ENCODE peak calls at places on chromosomes 11 and 22, in seven cellular contexts. Y is left lung; A is heart left ventricle; X is body of pancreas; B is HCT116; H is CD8-positive, alpha-beta T cell; J is PC-9. G is an unnamed sample. For H3K4me1, the result is how much of the 10 kb centered on the place peaks cover.

GRCh38 chr11:64851831-64852337 is 7.4 kb upstream of the CDC42BPG start:
- DNase-seq in Y (no peak), A (no peak), X (no peak), B (no peak), H (no peak), J (no peak), G (no peak)

GRCh38 chr11:126317681-126318641 is 14.1 kb downstream of the DCPS start:
- DNase-seq in Y (peak), A (peak), X (peak), B (no peak), H (no peak), J (no peak), G (peak)

GRCh38 chr11:69243496-69244200 is 50.3 kb upstream of the MYEOV start:
- DNase-seq in Y (no peak), A (peak), X (no peak), B (no peak), H (no peak), J (no peak), G (peak)

GRCh38 chr22:42277988-42278776 is 7.7 kb upstream of the TCF20 start:
- DNase-seq in Y (no peak), A (no peak), X (no peak), B (no peak), H (no peak), J (peak), G (no peak)

GRCh38 chr22:43090130-43090789 is 1.1 kb upstream of the TTLL1 start:
- DNase-seq in Y (peak), A (peak), X (peak), B (peak), H (peak), J (peak), G (peak)

GRCh38 chr11:114073506-114074381 is 14.2 kb downstream of the ZBTB16 start:
- DNase-seq in Y (no peak), A (no peak), X (no peak), B (no peak), H (no peak), J (no peak), G (no peak)

GRCh38 chr11:32437406-32438345 is 2.3 kb upstream of the WT1 start:
- DNase-seq in Y (no peak), A (no peak), X (no peak), B (no peak), H (no peak), J (no peak), G (no peak)

GRCh38 chr11:45212566-45213315 is 66.3 kb downstream of the PRDM11 start:
- DNase-seq in Y (no peak), A (no peak), X (no peak), B (no peak), H (no peak), J (no peak), G (no peak)

GRCh38 chr11:129960216-129961214 is 42.1 kb downstream of the PRDM10 start:
- DNase-seq in Y (no peak), A (no peak), X (no peak), B (peak), H (no peak), J (no peak), G (no peak)

GRCh38 chr11:120520091-120520822 is 8.7 kb downstream of the GRIK4 start:
- DNase-seq in Y (no peak), A (no peak), X (no peak), B (no peak), H (no peak), J (no peak), G (peak)

GRCh38 chr11:66880484-66881211 is 23.8 kb downstream of the LRFN4 start:
- DNase-seq in Y (no peak), A (no peak), X (peak), B (no peak), H (no peak), J (peak), G (peak)

DNA sequence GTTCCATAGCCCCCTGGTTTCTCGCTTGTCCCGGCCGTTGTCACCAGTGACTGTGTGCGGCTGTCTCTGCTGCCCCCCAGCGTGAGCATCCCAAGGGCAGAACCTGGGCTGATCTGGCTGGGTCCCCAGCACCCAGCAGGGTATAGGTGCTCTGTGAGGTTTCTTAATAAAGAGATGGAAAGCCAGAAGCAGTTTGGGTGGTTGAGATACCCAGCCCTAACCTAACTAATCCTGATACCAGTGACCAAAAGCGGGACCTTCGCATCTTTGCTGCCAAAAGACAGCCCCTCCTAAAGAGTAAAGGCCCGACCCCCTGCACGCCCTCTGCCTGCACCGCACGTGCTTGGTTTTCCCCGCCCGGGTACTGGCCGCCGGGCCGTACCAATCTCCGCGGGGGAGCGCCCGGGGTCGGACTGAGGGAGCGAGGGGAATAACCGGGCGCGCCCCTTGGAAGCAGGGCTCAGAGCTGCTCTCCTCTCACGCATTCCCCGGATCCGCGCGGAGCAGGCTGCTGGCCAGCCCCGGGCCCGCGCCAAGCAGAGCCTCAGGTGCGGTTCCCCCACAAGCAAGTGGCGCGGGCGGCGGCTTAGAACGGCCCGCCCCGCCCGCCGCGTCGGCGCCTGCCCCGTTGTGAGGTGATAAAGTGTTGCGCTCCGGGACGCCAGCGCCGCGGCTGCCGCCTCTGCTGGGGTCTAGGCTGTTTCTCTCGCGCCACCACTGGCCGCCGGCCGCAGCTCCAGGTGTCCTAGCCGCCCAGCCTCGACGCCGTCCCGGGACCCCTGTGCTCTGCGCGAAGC is at the start of gene DGAT2:
- DNase-seq in Y (peak), A (peak), X (peak), B (peak), H (peak), J (peak), G (peak)
- TF ChIP-seq CTCF in Y (no peak), A (no peak), X (no peak), B (peak), H (no peak), J (peak), G (peak)

DNA sequence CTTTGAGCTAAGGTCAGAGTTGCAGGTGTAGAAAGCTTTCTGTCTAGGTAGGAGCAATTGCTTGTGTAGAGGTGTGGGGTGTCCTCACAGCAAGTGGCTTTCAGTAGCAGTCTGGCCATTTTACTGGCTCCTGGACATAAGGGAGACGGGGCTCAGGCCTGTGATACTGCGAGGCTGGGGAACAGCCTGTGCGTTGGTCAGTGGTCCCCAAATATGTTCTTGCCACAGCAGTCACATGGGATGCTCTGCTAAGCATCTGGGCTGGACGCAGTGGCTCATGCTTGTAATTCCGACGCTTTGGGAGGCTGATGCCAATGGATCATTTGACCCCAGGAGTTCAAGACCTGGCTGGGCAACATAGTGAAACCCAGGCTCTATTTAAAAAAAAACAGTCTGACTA is 1.9 kb downstream of the MCM5 start:
- DNase-seq in Y (no peak), A (no peak), X (no peak), B (no peak), H (no peak), J (no peak), G (no peak)
- H3K4me1 ChIP-seq in Y (under half), A (under half), X (under half), B (under half), H (under half), J (under half), G (under half)

DNA sequence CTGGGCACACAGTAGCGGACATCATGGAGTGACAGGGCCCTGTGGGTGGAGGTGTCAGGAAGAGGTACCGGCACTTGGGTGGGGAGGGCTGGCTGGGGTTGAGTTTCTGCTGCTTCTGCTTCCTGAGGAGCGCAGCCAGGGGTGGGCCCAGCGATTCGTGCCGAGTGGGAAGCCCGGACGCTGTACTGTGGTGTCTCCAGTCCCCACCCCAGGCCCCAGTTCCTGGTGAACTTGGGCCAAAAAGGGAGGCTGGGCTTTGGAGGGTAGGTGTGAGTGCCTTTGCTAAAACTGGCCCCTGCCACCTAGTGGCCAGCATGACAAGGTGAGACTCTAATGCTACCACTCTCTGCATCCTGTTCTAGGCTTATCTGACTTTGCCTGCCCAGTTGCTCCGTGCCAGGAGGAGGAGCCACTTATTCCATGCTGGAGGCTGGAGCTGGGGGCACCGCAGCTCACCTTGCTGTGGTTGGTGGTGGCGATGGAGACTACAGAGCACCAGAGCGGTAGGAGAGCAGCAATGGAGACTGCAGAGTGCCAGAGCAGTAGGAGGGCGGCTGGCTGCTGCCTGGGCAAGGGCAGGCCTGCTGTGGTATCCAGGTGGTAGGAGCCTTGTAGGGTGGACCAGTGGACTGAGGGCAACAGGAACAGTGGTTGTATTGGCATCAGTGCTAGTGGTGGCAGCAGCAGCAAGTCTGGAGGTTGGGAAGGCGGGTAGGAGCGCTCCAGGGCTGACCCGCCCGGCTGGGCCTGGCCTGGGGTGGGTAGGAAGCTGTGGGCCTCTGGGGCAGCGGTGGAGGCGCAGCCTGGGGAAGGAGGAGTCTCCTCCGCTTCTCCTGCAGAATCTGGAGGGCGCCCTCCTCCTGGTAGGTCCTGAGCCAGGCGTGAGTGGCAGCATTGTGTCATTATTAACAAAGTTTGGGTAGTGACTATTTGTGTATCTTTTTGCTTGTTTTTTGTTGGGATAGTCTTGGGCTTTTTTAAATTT is 2.2 kb upstream of the RFPL2 start:
- DNase-seq in Y (no peak), A (no peak), X (peak), B (peak), H (peak), J (peak), G (no peak)
- TF ChIP-seq CTCF in Y (peak), A (peak), X (peak), B (peak), H (no peak), J (peak), G (no peak)

GRCh38 chr11:63694518-63694917 is 13.2 kb downstream of the RTN3 start:
- DNase-seq in Y (no peak), A (no peak), X (no peak), B (no peak), H (no peak), J (no peak), G (no peak)
- H3K4me1 ChIP-seq in Y (under half), A (under half), X (under half), B (under half), H (under half), J (under half), G (under half)

GRCh38 chr11:128098840-128099239 is 488.5 kb downstream of the ETS1 start:
- DNase-seq in Y (no peak), A (no peak), X (no peak), B (no peak), H (no peak), J (no peak), G (no peak)

GRCh38 chr11:128089962-128090361 is 497.4 kb downstream of the ETS1 start:
- DNase-seq in Y (no peak), A (no peak), X (no peak), B (no peak), H (no peak), J (no peak), G (no peak)

GRCh38 chr11:128093689-128094088 is 493.7 kb downstream of the ETS1 start:
- DNase-seq in Y (no peak), A (no peak), X (no peak), B (no peak), H (no peak), J (no peak), G (no peak)

GRCh38 chr11:128095459-128096096 is 491.8 kb downstream of the ETS1 start:
- DNase-seq in Y (no peak), A (no peak), X (no peak), B (peak), H (no peak), J (peak), G (no peak)
- TF ChIP-seq CTCF in Y (no peak), A (no peak), X (no peak), B (peak), H (no peak), J (no peak), G (no peak)

G was measured in breast epithelium.